ENCODE peak calls at places on chromosomes 4 and X, in seven cellular contexts. S is Panc1, D is foreskin keratinocyte, C is mammary epithelial cell, F is cardiac fibroblast, G is OCI-LY7, X is cardiac muscle cell. T is an unnamed sample.

GRCh38 chrX:43956034-43956433 is 17.2 kb downstream of the NDP start:
- DNase-seq in S (no peak), D (no peak), C (no peak), F (no peak), G (no peak), X (no peak), T (no peak)

GRCh38 chr4:99221980-99222379 is 2.9 kb upstream of the ADH6 start:
- DNase-seq in S (no peak), D (no peak), C (no peak), F (peak), G (no peak), X (no peak), T (no peak)

GRCh38 chr4:530017-530781 is 31.2 kb downstream of the PIGG start:
- DNase-seq in S (no peak), D (no peak), C (no peak), F (no peak), G (no peak), X (no peak), T (no peak)

GRCh38 chr4:153362184-153362583 is 17.7 kb downstream of the MND1 start:
- DNase-seq in S (no peak), D (no peak), C (no peak), F (peak), G (no peak), X (peak), T (no peak)

GRCh38 chrX:50920132-50920531 is 9.6 kb downstream of the BMP15 start:
- DNase-seq in S (no peak), D (peak), C (peak), F (peak), G (no peak), X (no peak), T (no peak)

GRCh38 chrX:2430265-2430825 is 70.4 kb downstream of the DHRSX start:
- DNase-seq in S (no peak), D (peak), C (peak), F (peak), G (no peak), X (no peak), T (no peak)

GRCh38 chrX:48468247-48468671 is 1.8 kb downstream of the SLC38A5 start:
- DNase-seq in S (no peak), D (no peak), C (no peak), F (no peak), G (peak), X (no peak), T (peak)

GRCh38 chr4:118032691-118033090 is 1.6 kb upstream of the NDST3 start:
- DNase-seq in S (no peak), D (peak), C (peak), F (no peak), G (no peak), X (no peak), T (no peak)

GRCh38 chr4:159768011-159768410 is 665.1 kb downstream of the RAPGEF2 start:
- DNase-seq in S (no peak), D (peak), C (peak), F (peak), G (no peak), X (no peak), T (no peak)

GRCh38 chr4:159765402-159765801 is 662.5 kb downstream of the RAPGEF2 start:
- DNase-seq in S (no peak), D (peak), C (peak), F (peak), G (no peak), X (no peak), T (no peak)

GRCh38 chr4:159762672-159763071 is 659.8 kb downstream of the RAPGEF2 start:
- DNase-seq in S (no peak), D (no peak), C (no peak), F (no peak), G (no peak), X (no peak), T (no peak)

GRCh38 chr4:159766241-159766640 is 663.4 kb downstream of the RAPGEF2 start:
- DNase-seq in S (no peak), D (no peak), C (no peak), F (no peak), G (no peak), X (no peak), T (no peak)

GRCh38 chr4:159764343-159764952 is 661.6 kb downstream of the RAPGEF2 start:
- DNase-seq in S (no peak), D (peak), C (peak), F (peak), G (peak), X (peak), T (peak)
- TF ChIP-seq CTCF in S (peak), D (peak), C (peak), F (peak), G (peak), X (peak), T (peak)

GRCh38 chr4:82798168-82799005 is at the start of gene SCD5:
- DNase-seq in S (no peak), D (peak), C (peak), F (peak), G (peak), X (peak), T (peak)

GRCh38 chr4:82799006-82799881 is 648 bp upstream of the SCD5 start:
- DNase-seq in S (no peak), D (peak), C (peak), F (no peak), G (no peak), X (no peak), T (peak)

GRCh38 chr4:82802906-82803305 is 4.3 kb upstream of the SCD5 start:
- DNase-seq in S (no peak), D (no peak), C (no peak), F (no peak), G (no peak), X (no peak), T (no peak)

GRCh38 chr4:82803746-82804145 is 5.2 kb upstream of the SCD5 start:
- DNase-seq in S (no peak), D (no peak), C (no peak), F (no peak), G (no peak), X (no peak), T (no peak)

DNA sequence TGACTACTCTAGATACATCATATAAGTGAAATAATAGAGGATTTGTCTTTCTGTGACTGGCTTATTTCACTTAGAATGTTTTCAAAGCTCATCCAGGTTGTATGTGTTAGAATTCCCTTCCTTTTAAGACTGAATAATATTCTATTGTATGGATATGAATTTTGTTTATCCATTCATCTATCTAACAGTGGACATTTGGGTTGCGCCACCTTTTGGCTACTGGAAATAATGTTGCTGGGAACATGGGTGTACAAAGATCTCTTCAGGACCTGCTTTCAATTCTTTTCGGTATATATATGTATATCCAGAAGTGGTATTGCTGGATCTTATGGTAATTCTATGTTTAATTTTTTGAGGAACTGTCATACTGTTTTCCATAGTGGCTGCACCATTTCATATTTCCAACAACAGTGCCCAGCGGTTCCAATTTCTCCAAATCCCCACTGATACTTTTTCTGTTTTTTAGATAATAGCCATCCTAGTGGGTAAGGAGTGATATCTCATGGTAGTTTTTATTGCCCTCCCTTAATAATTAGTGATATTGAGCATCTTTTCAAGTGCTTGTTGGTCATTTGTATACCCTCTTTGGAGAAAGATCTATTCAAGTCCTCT is 3.4 kb upstream of the SCD5 start:
- DNase-seq in S (no peak), D (peak), C (peak), F (peak), G (peak), X (no peak), T (no peak)
- TF ChIP-seq CTCF in S (peak), D (peak), C (peak), F (peak), G (peak), X (peak), T (peak)

GRCh38 chrX:15146515-15146914 is 123.4 kb downstream of the ASB9 start:
- DNase-seq in S (no peak), D (no peak), C (no peak), F (peak), G (peak), X (peak), T (no peak)
- TF ChIP-seq CTCF in S (peak), D (peak), C (peak), F (peak), G (peak), X (peak), T (no peak)

GRCh38 chrX:29487714-29488113 is 727.6 kb upstream of the MAGEB2 start:
- DNase-seq in S (no peak), D (no peak), C (no peak), F (no peak), G (no peak), X (no peak), T (no peak)

GRCh38 chrX:29490606-29491005 is 724.8 kb upstream of the MAGEB2 start:
- DNase-seq in S (no peak), D (no peak), C (no peak), F (no peak), G (no peak), X (no peak), T (no peak)

GRCh38 chrX:29487214-29487613 is 728.1 kb upstream of the MAGEB2 start:
- DNase-seq in S (no peak), D (no peak), C (no peak), F (no peak), G (no peak), X (no peak), T (no peak)

GRCh38 chrX:29488919-29489318 is 726.4 kb upstream of the MAGEB2 start:
- DNase-seq in S (no peak), D (no peak), C (no peak), F (no peak), G (no peak), X (no peak), T (no peak)

DNA sequence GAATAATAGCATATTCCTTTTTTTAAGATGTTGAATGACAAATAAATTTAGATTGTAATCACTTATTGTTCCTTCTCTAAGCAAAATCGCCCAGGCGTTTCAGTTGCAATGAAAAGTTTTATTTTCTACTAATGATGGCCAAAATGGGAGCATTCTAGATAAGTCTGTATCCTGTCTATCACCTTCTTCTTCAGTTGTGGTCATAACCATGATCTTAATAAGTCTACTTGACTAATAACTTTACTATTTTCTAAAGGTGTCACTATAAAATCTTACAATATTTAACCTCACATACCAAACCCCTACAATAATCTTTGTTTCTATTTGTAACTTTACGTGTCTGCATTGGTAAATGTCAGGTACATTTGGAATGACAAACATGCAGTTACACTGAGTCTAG is 723.7 kb upstream of the MAGEB2 start:
- DNase-seq in S (no peak), D (no peak), C (no peak), F (no peak), G (no peak), X (no peak), T (no peak)
- TF ChIP-seq CTCF in S (no peak), D (no peak), C (no peak), F (no peak), G (no peak), X (no peak), T (no peak)

DNA sequence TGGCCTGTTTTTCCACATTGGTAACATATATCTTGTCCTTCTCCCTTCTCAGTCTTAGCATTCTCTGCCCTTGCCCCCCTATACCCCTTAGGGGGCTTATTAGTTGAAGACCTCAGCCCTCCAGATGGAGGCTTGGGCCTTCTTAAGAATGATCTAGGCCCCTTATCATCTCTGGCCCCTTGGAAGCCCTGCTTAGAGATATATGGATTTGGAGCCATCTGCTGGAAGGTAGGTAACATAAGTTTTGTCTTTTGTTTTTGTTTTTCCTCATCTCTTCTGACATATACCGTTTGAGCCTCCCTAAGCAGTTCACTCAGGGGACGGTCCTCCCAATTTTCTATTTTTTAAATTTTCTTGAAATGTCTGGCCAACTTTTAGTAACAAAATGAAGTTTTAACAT is 48.3 kb upstream of the NAP1L2 start:
- DNase-seq in S (no peak), D (peak), C (no peak), F (peak), G (peak), X (no peak), T (no peak)
- TF ChIP-seq CTCF in S (peak), D (peak), C (peak), F (no peak), G (peak), X (no peak), T (no peak)

DNA sequence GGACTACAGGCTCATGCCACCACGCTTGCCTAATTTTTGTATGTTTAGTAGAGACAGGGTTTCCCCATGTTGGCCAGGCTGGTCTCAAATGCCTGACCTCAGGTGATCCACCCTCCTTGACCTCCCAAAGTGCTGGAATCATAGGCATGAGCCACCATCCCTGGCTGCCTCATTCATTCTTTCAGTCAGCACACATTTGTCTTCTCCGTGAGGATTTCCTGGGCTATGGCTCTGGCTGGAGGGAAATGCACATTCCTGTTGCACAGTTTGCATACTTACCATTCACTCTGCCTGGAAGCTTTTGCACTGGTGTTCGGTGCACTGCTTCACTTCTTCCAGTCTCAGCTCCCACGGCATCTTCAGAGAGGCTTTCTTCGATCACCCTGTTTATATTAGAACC is 267.8 kb downstream of the STIM2 start:
- DNase-seq in S (no peak), D (no peak), C (no peak), F (no peak), G (no peak), X (no peak), T (no peak)
- TF ChIP-seq CTCF in S (no peak), D (no peak), C (no peak), F (no peak), G (no peak), X (no peak), T (no peak)

GRCh38 chrX:153381684-153382532 is 19.2 kb downstream of the PNMA6E start:
- DNase-seq in S (no peak), D (peak), C (peak), F (peak), G (peak), X (peak), T (no peak)
- TF ChIP-seq CTCF in S (no peak), D (peak), C (peak), F (peak), G (peak), X (peak), T (no peak)

GRCh38 chr4:92305878-92306520 is 2.2 kb downstream of the GRID2 start:
- DNase-seq in S (no peak), D (peak), C (no peak), F (no peak), G (no peak), X (peak), T (no peak)

GRCh38 chr4:92304636-92305035 is 870 bp downstream of the GRID2 start:
- DNase-seq in S (no peak), D (peak), C (no peak), F (peak), G (no peak), X (peak), T (peak)

GRCh38 chr4:92304073-92304472 is 307 bp downstream of the GRID2 start:
- DNase-seq in S (no peak), D (no peak), C (no peak), F (no peak), G (no peak), X (peak), T (no peak)

GRCh38 chr4:92303621-92304027 is at the start of gene GRID2:
- DNase-seq in S (no peak), D (peak), C (peak), F (peak), G (no peak), X (peak), T (no peak)

GRCh38 chr4:92305148-92305877 is 1.5 kb downstream of the GRID2 start:
- DNase-seq in S (no peak), D (peak), C (peak), F (peak), G (no peak), X (peak), T (peak)
- TF ChIP-seq CTCF in S (no peak), D (no peak), C (no peak), F (no peak), G (no peak), X (no peak), T (no peak)

DNA sequence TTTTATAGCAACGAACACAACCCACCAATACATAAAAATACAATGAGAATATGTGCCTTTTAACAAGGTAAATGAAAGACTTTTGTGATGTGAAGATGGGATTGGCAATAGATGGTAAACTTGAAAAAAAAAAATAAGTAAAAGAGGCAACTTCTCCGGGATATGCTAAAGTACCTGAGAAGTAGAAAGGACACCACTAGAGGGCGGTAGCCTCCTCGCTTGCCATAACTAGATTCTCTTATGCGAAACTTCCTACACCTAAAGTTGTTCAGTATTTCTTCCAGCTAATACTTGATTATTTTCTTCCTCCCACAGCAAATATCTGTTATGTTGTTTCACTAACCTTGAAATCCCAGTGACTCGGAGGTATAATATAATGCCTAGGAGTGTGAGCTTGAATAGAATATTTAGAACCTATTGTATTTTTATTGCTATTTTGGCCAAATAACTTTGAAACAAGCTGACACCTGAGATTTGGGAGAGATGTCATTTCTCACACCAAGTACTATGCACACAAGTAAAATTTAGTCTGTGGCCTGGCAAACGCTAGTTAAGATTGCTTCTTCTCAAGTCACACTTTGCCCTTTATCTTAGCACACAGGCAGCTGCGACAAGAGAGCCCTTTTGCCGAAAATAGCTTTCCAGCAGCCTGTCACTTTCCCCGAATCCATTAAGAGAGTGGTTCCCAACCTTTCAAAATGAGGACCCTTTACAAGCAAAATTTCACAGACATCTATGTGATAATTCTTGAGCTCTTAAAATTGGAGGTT is 44.9 kb upstream of the PDLIM5 start:
- DNase-seq in S (peak), D (peak), C (peak), F (peak), G (peak), X (peak), T (peak)
- TF ChIP-seq CTCF in S (peak), D (peak), C (peak), F (peak), G (peak), X (peak), T (peak)

GRCh38 chr4:87938746-87939145 is 36.8 kb upstream of the SPP1 start:
- DNase-seq in S (no peak), D (no peak), C (no peak), F (no peak), G (no peak), X (no peak), T (no peak)
- TF ChIP-seq CTCF in S (no peak), D (no peak), C (no peak), F (no peak), G (no peak), X (no peak), T (no peak)